ENCODE peak calls at places on chromosomes 11 and 22, in five cellular contexts. T is brain microvascular endothelial cell, G is HFF-Myc, L is left ventricle myocardium inferior, E is cardiac muscle cell. D is an unnamed sample.

GRCh38 chr22:22942511-22943329 is 55.1 kb downstream of the IGLL5 start:
- DNase-seq in T (peak), G (peak), L (peak), E (no peak), D (no peak)

GRCh38 chr11:23990346-23990745 is 506.5 kb upstream of the LUZP2 start:
- DNase-seq in T (no peak), G (no peak), L (no peak), E (no peak), D (no peak)

GRCh38 chr11:726278-726915 is 20.4 kb downstream of the EPS8L2 start:
- DNase-seq in T (no peak), G (no peak), L (no peak), E (peak), D (no peak)

GRCh38 chr11:68271023-68271780 is 571 bp downstream of the C11orf24 start:
- DNase-seq in T (peak), G (peak), L (peak), E (peak), D (no peak)

GRCh38 chr11:69508974-69509373 is 27.5 kb downstream of the LINC01488 start:
- DNase-seq in T (no peak), G (no peak), L (peak), E (no peak), D (no peak)

GRCh38 chr22:38205261-38206128 is 3.7 kb downstream of the MAFF start:
- DNase-seq in T (peak), G (no peak), L (peak), E (peak), D (no peak)

GRCh38 chr11:128448487-128448886 is 138.9 kb downstream of the ETS1 start:
- DNase-seq in T (peak), G (no peak), L (no peak), E (no peak), D (peak)

GRCh38 chr11:123474994-123475393 is 44.9 kb downstream of the GRAMD1B start:
- DNase-seq in T (peak), G (no peak), L (no peak), E (no peak), D (no peak)

GRCh38 chr11:60528934-60529333 is 13.7 kb downstream of the MS4A13 start:
- DNase-seq in T (no peak), G (no peak), L (no peak), E (no peak), D (no peak)

GRCh38 chr22:32622004-32622761 is 147.6 kb downstream of the FBXO7 start:
- DNase-seq in T (peak), G (peak), L (peak), E (peak), D (peak)

GRCh38 chr11:15095736-15096228 is 18.9 kb upstream of the INSC start:
- DNase-seq in T (no peak), G (no peak), L (no peak), E (no peak), D (no peak)

GRCh38 chr11:72398058-72398758 is 36.1 kb downstream of the CLPB start:
- DNase-seq in T (no peak), G (no peak), L (no peak), E (no peak), D (no peak)

GRCh38 chr22:37830093-37830842 is 7.1 kb downstream of the GALR3 start:
- DNase-seq in T (no peak), G (no peak), L (no peak), E (no peak), D (no peak)

GRCh38 chr22:41511521-41511968 is 32.7 kb downstream of the POLR3H start:
- DNase-seq in T (no peak), G (no peak), L (no peak), E (no peak), D (no peak)

GRCh38 chr11:13503393-13503792 is 7.6 kb upstream of the PTH start:
- DNase-seq in T (no peak), G (no peak), L (no peak), E (no peak), D (no peak)

GRCh38 chr22:37519268-37520195 is at the start of gene CARD10:
- DNase-seq in T (no peak), G (no peak), L (peak), E (peak), D (no peak)

GRCh38 chr11:86034710-86035109 is 34.2 kb downstream of the PICALM start:
- DNase-seq in T (no peak), G (no peak), L (no peak), E (no peak), D (no peak)

GRCh38 chr22:43777204-43777671 is 34.9 kb downstream of the EFCAB6 start:
- DNase-seq in T (peak), G (peak), L (no peak), E (no peak), D (peak)

GRCh38 chr11:18394928-18395734 is 768 bp downstream of the LDHA start:
- DNase-seq in T (peak), G (no peak), L (no peak), E (peak), D (no peak)

GRCh38 chr11:77690649-77691048 is 53.1 kb upstream of the CLNS1A start:
- DNase-seq in T (no peak), G (no peak), L (no peak), E (no peak), D (no peak)

GRCh38 chr11:26951849-26952515 is 41.9 kb upstream of the FIBIN start:
- DNase-seq in T (no peak), G (no peak), L (no peak), E (no peak), D (no peak)

GRCh38 chr22:45335021-45335818 is 25.5 kb downstream of the FAM118A start:
- DNase-seq in T (no peak), G (no peak), L (peak), E (peak), D (no peak)

GRCh38 chr22:31912402-31912733 is 32.0 kb upstream of the YWHAH start:
- DNase-seq in T (no peak), G (no peak), L (no peak), E (no peak), D (no peak)

GRCh38 chr22:47088480-47089145 is 326.2 kb downstream of the TBC1D22A start:
- DNase-seq in T (no peak), G (no peak), L (no peak), E (no peak), D (no peak)

GRCh38 chr11:95100191-95100648 is 10.6 kb downstream of the ENDOD1 start:
- DNase-seq in T (no peak), G (no peak), L (no peak), E (no peak), D (no peak)

GRCh38 chr22:27456696-27457503 is 344.7 kb downstream of the MN1 start:
- DNase-seq in T (peak), G (peak), L (no peak), E (no peak), D (no peak)

GRCh38 chr11:78031629-78032028 is 8.6 kb upstream of the KCTD14 start:
- DNase-seq in T (no peak), G (no peak), L (no peak), E (no peak), D (no peak)

GRCh38 chr11:65778431-65778900 is 2.3 kb downstream of the AP5B1 start:
- DNase-seq in T (no peak), G (no peak), L (no peak), E (no peak), D (no peak)

GRCh38 chr22:34080501-34080900 is 160.2 kb upstream of the LARGE1 start:
- DNase-seq in T (no peak), G (no peak), L (no peak), E (no peak), D (no peak)

GRCh38 chr11:85756401-85757200 is 54.3 kb downstream of the SYTL2 start:
- DNase-seq in T (no peak), G (no peak), L (no peak), E (peak), D (no peak)

GRCh38 chr22:35318346-35319215 is 18.9 kb downstream of the TOM1 start:
- DNase-seq in T (no peak), G (no peak), L (no peak), E (no peak), D (no peak)

GRCh38 chr11:8271106-8271886 is 7.6 kb upstream of the LMO1 start:
- DNase-seq in T (no peak), G (no peak), L (no peak), E (no peak), D (no peak)

GRCh38 chr11:443542-444199 is 1.9 kb upstream of the ANO9 start:
- DNase-seq in T (peak), G (no peak), L (no peak), E (no peak), D (no peak)

GRCh38 chr11:77113382-77114088 is 10.9 kb downstream of the OMP start:
- DNase-seq in T (no peak), G (no peak), L (no peak), E (peak), D (no peak)

GRCh38 chr11:64055077-64055476 is 19.3 kb downstream of the FLRT1 start:
- DNase-seq in T (no peak), G (no peak), L (peak), E (peak), D (no peak)
- H3K4me3 ChIP-seq in T (no peak), G (no peak), L (no peak), E (no peak), D (no peak)

GRCh38 chr11:25838918-25839611 is 492.9 kb upstream of the ANO3 start:
- DNase-seq in T (no peak), G (no peak), L (no peak), E (no peak), D (no peak)
- TF ChIP-seq CTCF in T (no peak), G (no peak), L (no peak), E (no peak), D (peak)

GRCh38 chr11:118176400-118177134 is at the start of gene SCN2B:
- DNase-seq in T (no peak), G (no peak), L (no peak), E (peak), D (no peak)

GRCh38 chr11:118175600-118176399 is 639 bp downstream of the SCN2B start:
- DNase-seq in T (no peak), G (no peak), L (no peak), E (no peak), D (no peak)

GRCh38 chr11:118175031-118175531 is 1.4 kb downstream of the SCN2B start:
- DNase-seq in T (no peak), G (no peak), L (peak), E (no peak), D (peak)

GRCh38 chr11:118180300-118180703 is 3.9 kb upstream of the SCN2B start:
- DNase-seq in T (no peak), G (no peak), L (peak), E (peak), D (no peak)
- H3K4me3 ChIP-seq in T (no peak), G (no peak), L (peak), E (no peak), D (no peak)

GRCh38 chr11:115678942-115679341 is 174.7 kb upstream of the CADM1 start:
- DNase-seq in T (no peak), G (no peak), L (no peak), E (peak), D (no peak)
- TF ChIP-seq CTCF in T (peak), G (no peak), L (peak), E (no peak), D (peak)